ENCODE peak calls at places on chromosomes 12 and 14, in six cellular contexts. T is GM12891, O is HepG2, B is K562, M is H1, N is GM12878. Y is an unnamed sample.

GRCh38 chr12:104873374-104873773 is 84.7 kb downstream of the SLC41A2 start:
- DNase-seq in M (no peak), O (no peak), N (no peak), B (peak), T (no peak), Y (no peak)

GRCh38 chr12:27623645-27624044 is 72.6 kb upstream of the REP15 start:
- DNase-seq in T (no peak), B (peak), O (no peak), M (no peak), N (no peak), Y (no peak)

GRCh38 chr12:59742831-59743230 is 147.0 kb downstream of the SLC16A7 start:
- DNase-seq in T (no peak), M (no peak), N (no peak), B (no peak), O (no peak), Y (no peak)

GRCh38 chr14:101947577-101947903 is 16.8 kb upstream of the DYNC1H1 start:
- DNase-seq in N (no peak), O (no peak), B (no peak), T (no peak), M (no peak), Y (no peak)

GRCh38 chr12:119728437-119728730 is 60.5 kb downstream of the PRKAB1 start:
- DNase-seq in N (no peak), O (no peak), B (no peak), T (no peak), M (no peak), Y (no peak)

GRCh38 chr14:91367173-91368171 is 50.1 kb downstream of the CCDC88C start:
- DNase-seq in T (peak), B (no peak), M (no peak), O (no peak), N (peak), Y (peak)

GRCh38 chr14:102717211-102717610 is 60.0 kb upstream of the TRAF3 start:
- DNase-seq in O (no peak), T (no peak), B (peak), M (no peak), N (no peak), Y (no peak)

GRCh38 chr12:64876388-64877071 is 52.1 kb downstream of the TBC1D30 start:
- DNase-seq in N (no peak), B (no peak), O (no peak), M (no peak), T (no peak), Y (no peak)

GRCh38 chr12:108609535-108610335 is 11.9 kb upstream of the TMEM119 start:
- DNase-seq in M (no peak), O (no peak), B (peak), T (no peak), N (no peak), Y (no peak)

GRCh38 chr14:50061664-50062437 is 54.5 kb downstream of the VCPKMT start:
- DNase-seq in B (peak), T (peak), N (peak), M (no peak), O (peak), Y (peak)

GRCh38 chr14:104436047-104436531 is 143.5 kb upstream of the C14orf180 start:
- DNase-seq in N (no peak), M (no peak), O (no peak), T (no peak), B (no peak), Y (no peak)

GRCh38 chr12:51218607-51219161 is 822 bp upstream of the POU6F1 start:
- DNase-seq in N (no peak), M (no peak), B (peak), O (peak), T (no peak), Y (no peak)

GRCh38 chr12:108371801-108372344 is 32.8 kb upstream of the CMKLR1 start:
- DNase-seq in T (no peak), M (no peak), N (no peak), O (no peak), B (no peak), Y (no peak)

GRCh38 chr12:62438098-62438692 is 28.4 kb upstream of the MON2 start:
- DNase-seq in B (peak), M (no peak), N (peak), T (peak), O (peak), Y (no peak)

GRCh38 chr14:105214324-105214915 is 33.3 kb upstream of the NUDT14 start:
- DNase-seq in O (no peak), T (no peak), M (no peak), B (no peak), N (no peak), Y (no peak)

GRCh38 chr12:100401660-100402059 is 44.8 kb downstream of the SLC17A8 start:
- DNase-seq in M (no peak), N (no peak), O (no peak), B (no peak), T (no peak), Y (no peak)

GRCh38 chr12:130803707-130804106 is 35.3 kb downstream of the STX2 start:
- DNase-seq in B (no peak), T (no peak), O (no peak), M (no peak), N (no peak), Y (no peak)

GRCh38 chr12:75852143-75852542 is 179.4 kb downstream of the PHLDA1 start:
- DNase-seq in T (no peak), B (no peak), O (no peak), M (no peak), N (no peak), Y (no peak)

GRCh38 chr14:20427231-20428009 is 8.5 kb downstream of the KLHL33 start:
- DNase-seq in O (peak), B (peak), M (no peak), N (peak), T (peak), Y (peak)

DNA sequence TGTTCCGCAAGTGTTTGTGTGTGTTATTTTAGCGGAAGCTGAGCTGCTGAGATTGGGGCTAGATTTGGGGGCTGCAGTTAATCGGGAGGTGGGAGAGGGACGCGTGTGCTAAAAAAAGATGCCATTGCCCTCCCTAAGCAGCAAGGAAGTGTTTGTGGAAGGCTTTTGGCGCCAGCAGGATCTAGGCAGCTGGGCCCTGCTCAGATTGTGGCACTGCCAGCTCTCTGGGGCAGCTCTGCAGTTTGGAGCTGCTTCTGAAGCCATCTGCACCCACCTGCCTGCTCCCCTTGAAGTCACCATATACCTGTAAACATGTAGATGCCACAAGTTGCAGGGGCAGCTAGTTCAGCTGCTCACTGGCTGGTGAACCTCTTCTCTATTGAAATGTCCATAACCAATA is 28.8 kb downstream of the TPCN1 start:
- DNase-seq in T (no peak), M (no peak), O (no peak), B (no peak), N (no peak), Y (no peak)
- TF ChIP-seq TAF1 in T (no peak), M (no peak), O (no peak), B (no peak), N (no peak), Y (no peak)

GRCh38 chr12:123356159-123356670 is 8.4 kb downstream of the SBNO1 start:
- DNase-seq in T (no peak), M (no peak), O (no peak), N (no peak), B (no peak), Y (no peak)
- TF ChIP-seq POLR2AphosphoS5 in T (no peak), M (no peak), O (no peak), N (no peak), B (no peak), Y (no peak)

DNA sequence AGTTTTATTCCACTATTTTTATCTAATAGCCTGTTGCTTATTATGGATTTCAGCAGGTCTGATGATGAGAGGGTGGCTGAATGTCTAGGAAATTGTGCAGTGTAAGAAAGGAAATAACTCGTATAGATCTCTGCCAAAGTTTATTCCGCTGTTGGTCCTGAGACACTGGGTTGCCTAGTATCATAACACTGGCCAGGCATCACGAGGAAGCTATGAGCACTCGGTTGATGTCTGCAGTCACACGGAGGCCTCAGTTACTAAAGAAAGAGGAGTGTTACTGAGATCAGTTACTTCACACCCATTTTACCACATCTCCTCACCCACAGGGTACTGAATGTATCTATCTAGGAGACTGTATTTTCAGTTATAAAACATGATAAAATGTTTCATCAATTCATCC is 21.9 kb downstream of the BHLHE41 start:
- DNase-seq in B (no peak), O (no peak), M (no peak), T (no peak), N (no peak), Y (no peak)
- TF ChIP-seq POLR2A in B (no peak), O (no peak), M (no peak), T (no peak), N (no peak), Y (no peak)

DNA sequence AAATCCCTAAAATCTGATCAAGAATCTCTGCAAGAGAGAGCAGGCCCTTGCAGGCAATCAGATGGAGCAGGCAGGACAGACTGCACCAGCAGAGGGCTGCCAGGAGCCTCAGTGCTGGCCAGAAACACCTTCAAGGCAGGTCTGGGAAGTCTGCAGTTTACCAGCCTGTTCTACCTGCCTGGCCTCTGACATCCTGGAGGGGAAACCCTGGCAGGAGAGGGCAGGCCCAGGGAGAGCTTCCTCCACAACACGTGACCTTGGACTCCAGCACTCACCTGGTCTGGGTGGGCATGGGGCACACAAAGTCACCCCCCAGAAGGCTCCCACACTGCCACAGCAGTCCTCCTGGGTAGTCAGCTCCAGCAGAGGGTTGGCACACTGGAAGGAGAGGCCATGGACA is 56.0 kb downstream of the ISCA2 start:
- DNase-seq in O (no peak), T (no peak), B (no peak), N (no peak), M (no peak), Y (no peak)
- TF ChIP-seq TAF1 in O (no peak), T (no peak), B (no peak), N (no peak), M (no peak), Y (no peak)

DNA sequence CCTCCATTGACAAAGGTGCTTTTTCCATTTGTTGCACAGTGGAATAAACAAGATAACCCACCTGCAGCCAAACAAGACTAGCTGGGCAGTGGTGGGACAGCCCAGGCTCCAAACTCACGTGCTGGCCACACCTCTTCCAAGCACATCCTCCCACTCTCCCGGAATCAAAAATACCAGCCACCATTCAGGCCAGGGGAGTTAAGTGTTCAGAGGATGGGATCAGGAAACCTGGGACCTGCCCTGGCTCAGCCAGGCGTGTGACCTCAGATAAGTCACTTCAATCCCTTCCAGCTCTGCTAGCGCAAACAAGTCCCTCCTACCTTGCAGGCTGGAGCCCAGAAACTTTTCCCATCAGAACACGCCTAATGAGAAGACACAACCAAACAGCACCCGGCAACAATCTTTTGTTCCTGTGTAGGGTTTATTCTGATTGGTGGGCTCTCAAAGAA is 43.3 kb downstream of the ACTN1 start:
- DNase-seq in B (peak), O (no peak), N (no peak), T (no peak), M (no peak), Y (no peak)
- TF ChIP-seq POLR2AphosphoS5 in B (no peak), O (no peak), N (no peak), T (no peak), M (no peak), Y (no peak)

GRCh38 chr12:6225630-6226001 is 25.4 kb downstream of the CD9 start:
- DNase-seq in B (no peak), M (no peak), O (no peak), N (no peak), T (no peak), Y (no peak)

GRCh38 chr12:6224550-6224949 is 24.4 kb downstream of the CD9 start:
- DNase-seq in T (no peak), M (no peak), N (no peak), B (no peak), O (no peak), Y (no peak)

GRCh38 chr12:6226701-6227096 is 26.5 kb downstream of the CD9 start:
- DNase-seq in N (no peak), M (no peak), O (no peak), T (no peak), B (no peak), Y (no peak)

GRCh38 chr12:6228535-6229223 is 28.5 kb downstream of the CD9 start:
- DNase-seq in B (no peak), M (no peak), N (no peak), O (no peak), T (no peak), Y (no peak)

DNA sequence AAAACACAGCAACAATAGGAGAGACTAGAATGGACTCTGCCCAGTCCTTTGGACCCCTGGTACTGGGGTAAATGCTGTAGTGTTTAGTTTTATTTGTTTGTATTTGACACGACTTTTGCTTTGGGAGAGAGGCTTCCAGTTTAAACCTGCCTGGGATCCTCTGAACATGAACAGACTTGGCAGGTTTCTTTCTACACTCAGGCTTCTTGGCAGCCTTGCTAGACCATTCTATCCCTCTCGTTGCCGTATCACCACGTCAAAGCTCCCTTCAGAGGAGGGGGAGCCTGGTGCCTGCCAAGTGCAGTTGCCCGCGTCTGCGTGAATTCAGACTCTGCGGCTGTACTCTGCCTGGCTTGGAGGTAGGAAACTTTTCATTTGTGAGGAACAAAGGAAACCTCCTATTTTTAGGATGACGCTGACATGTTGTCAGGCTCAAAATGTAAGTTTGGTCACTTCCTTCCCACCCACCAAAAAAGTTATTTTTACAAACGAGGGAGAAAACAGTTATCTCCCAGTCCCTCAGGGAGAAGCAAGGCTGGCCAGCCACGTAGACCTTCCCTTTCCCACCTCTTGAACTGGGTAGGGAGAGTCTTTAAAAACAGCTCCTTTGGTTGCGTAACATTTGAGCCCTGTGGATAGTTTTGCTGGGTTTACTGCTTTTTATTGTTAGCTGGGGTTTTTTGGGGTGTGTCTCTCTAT is 26.0 kb downstream of the CD9 start:
- DNase-seq in O (peak), M (no peak), T (no peak), B (no peak), N (no peak), Y (no peak)
- TF ChIP-seq POLR2A in O (peak), M (no peak), T (no peak), B (no peak), N (no peak), Y (no peak)